ENCODE peak calls at places on chromosomes 5 and 9, in six cellular contexts. E is pons; Y is activated CD8-positive, alpha-beta T cell treated with anti-CD3 and anti-CD28 coated beads, Interleukin-2, amount 10 ng/mL, durations not matched to agents 7 days and 5 days; T is dorsolateral prefrontal cortex; I is AG09319; W is NCI-H1105. P is an unnamed sample.

GRCh38 chr5:58921106-58921505 is 338.2 kb downstream of the RAB3C start:
- DNase-seq in E (no peak), Y (no peak), W (no peak), I (no peak), T (no peak), P (no peak)

GRCh38 chr5:139964266-139964993 is 78.7 kb downstream of the NRG2 start:
- DNase-seq in I (no peak), Y (no peak), E (peak; percentile 39), W (no peak), T (no peak), P (no peak)

GRCh38 chr5:1824903-1825841 is 24.0 kb downstream of the NDUFS6 start:
- DNase-seq in E (no peak), I (no peak), Y (no peak), T (no peak), W (no peak), P (no peak)

GRCh38 chr5:113147088-113147487 is 170.5 kb downstream of the DCP2 start:
- DNase-seq in I (peak; percentile 56), W (no peak), E (no peak), Y (no peak), T (no peak), P (no peak)

GRCh38 chr5:141958113-141958512 is at the start of gene PCDH12:
- DNase-seq in W (no peak), I (no peak), Y (peak; percentile 48), T (no peak), E (no peak), P (no peak)

GRCh38 chr5:176736271-176736965 is 73.9 kb upstream of the UNC5A start:
- DNase-seq in W (no peak), I (no peak), E (no peak), Y (no peak), T (peak; percentile 20), P (no peak)

GRCh38 chr5:37814699-37815098 is 25.1 kb downstream of the GDNF start:
- DNase-seq in Y (no peak), W (no peak), T (no peak), I (no peak), E (no peak), P (no peak)

GRCh38 chr5:65822696-65823095 is 100.7 kb downstream of the NLN start:
- DNase-seq in W (no peak), Y (no peak), I (no peak), E (no peak), T (no peak), P (no peak)

GRCh38 chr9:80077059-80077458 is 505.3 kb downstream of the TLE4 start:
- DNase-seq in E (no peak), Y (no peak), I (no peak), T (no peak), W (no peak), P (no peak)

GRCh38 chr5:54438601-54439399 is 16.7 kb upstream of the HSPB3 start:
- DNase-seq in I (no peak), Y (no peak), W (no peak), E (peak; percentile 57), T (no peak), P (no peak)

GRCh38 chr9:8447618-8448017 is 648.0 kb upstream of the DMAC1 start:
- DNase-seq in W (no peak), Y (no peak), E (no peak), T (no peak), I (no peak), P (no peak)

GRCh38 chr5:1409386-1410110 is 35.7 kb downstream of the SLC6A3 start:
- DNase-seq in I (no peak), T (peak; percentile 44), E (no peak), W (no peak), Y (peak; percentile 52), P (peak; percentile 26)

GRCh38 chr9:70177121-70177520 is 81.7 kb upstream of the SMC5 start:
- DNase-seq in Y (no peak), T (no peak), E (peak; percentile 77), I (no peak), W (no peak), P (no peak)

GRCh38 chr9:121055642-121056143 is 5.6 kb upstream of the C5 start:
- DNase-seq in T (no peak), I (no peak), E (no peak), W (no peak), Y (peak; percentile 33), P (peak; percentile 17)

GRCh38 chr9:123640792-123641222 is 284.8 kb downstream of the CRB2 start:
- DNase-seq in T (no peak), W (no peak), E (no peak), I (no peak), Y (peak; percentile 79), P (no peak)

GRCh38 chr9:104301770-104302169 is 202.3 kb upstream of the OR13F1 start:
- DNase-seq in W (peak; percentile 68), E (no peak), Y (no peak), T (no peak), I (no peak), P (no peak)

GRCh38 chr5:79992891-79993290 is 1.8 kb upstream of the MTX3 start:
- DNase-seq in W (no peak), T (no peak), Y (no peak), I (no peak), E (no peak), P (no peak)

GRCh38 chr5:7274180-7274579 is 121.8 kb upstream of the ADCY2 start:
- DNase-seq in T (no peak), I (no peak), W (no peak), E (no peak), Y (no peak), P (no peak)

GRCh38 chr9:89597711-89598707 is 6.8 kb upstream of the GADD45G start:
- DNase-seq in Y (peak; percentile 72), T (no peak), W (no peak), I (no peak), E (peak; percentile 78), P (peak; percentile 60)

GRCh38 chr5:149724130-149724850 is 5.8 kb upstream of the PPARGC1B start:
- DNase-seq in Y (peak; percentile 60), I (no peak), E (no peak), W (no peak), T (no peak), P (no peak)

GRCh38 chr5:132260714-132261615 is 3.5 kb downstream of the PDLIM4 start:
- DNase-seq in Y (no peak), W (no peak), E (peak; percentile 40), T (no peak), I (peak; percentile 43), P (peak; percentile 42)

GRCh38 chr9:91047993-91048607 is 246.5 kb downstream of the SYK start:
- DNase-seq in I (peak; percentile 57), W (no peak), T (no peak), E (no peak), Y (peak; percentile 57), P (no peak)

GRCh38 chr5:135020111-135020895 is 13.7 kb downstream of the PITX1 start:
- DNase-seq in Y (no peak), I (no peak), W (no peak), T (peak; percentile 2), E (no peak), P (no peak)

GRCh38 chr5:82351754-82352145 is 73.6 kb upstream of the RPS23 start:
- DNase-seq in W (peak; percentile 29), Y (no peak), I (no peak), T (no peak), E (peak; percentile 93), P (peak; percentile 70)

GRCh38 chr5:150618188-150618587 is 22.3 kb upstream of the SYNPO start:
- DNase-seq in Y (no peak), W (no peak), T (no peak), I (no peak), E (no peak), P (no peak)

GRCh38 chr9:70746760-70747159 is 332.3 kb upstream of the KLF9 start:
- DNase-seq in I (no peak), T (no peak), W (peak; percentile 70), Y (no peak), E (no peak), P (no peak)

GRCh38 chr5:164204338-164204946 is 699.0 kb downstream of the MAT2B start:
- DNase-seq in W (no peak), I (no peak), E (no peak), Y (no peak), T (no peak), P (no peak)

GRCh38 chr9:89442501-89442978 is 55.4 kb downstream of the SEMA4D start:
- DNase-seq in E (no peak), T (no peak), W (no peak), I (no peak), Y (no peak), P (no peak)

GRCh38 chr9:89774971-89775370 is 170.2 kb downstream of the GADD45G start:
- DNase-seq in E (no peak), Y (no peak), T (no peak), W (no peak), I (no peak), P (no peak)

GRCh38 chr5:154811653-154812465 is 38.5 kb downstream of the FAXDC2 start:
- DNase-seq in W (no peak), I (peak; percentile 38), Y (peak; percentile 72), E (peak; percentile 72), T (no peak), P (peak; percentile 82)

GRCh38 chr9:97900103-97900737 is 22.1 kb downstream of the TRMO start:
- DNase-seq in E (no peak), I (peak; percentile 38), W (no peak), Y (peak; percentile 10), T (no peak), P (no peak)

GRCh38 chr5:71974622-71975021 is 132.7 kb upstream of the MAP1B start:
- DNase-seq in T (no peak), W (no peak), Y (no peak), E (no peak), I (no peak), P (no peak)

GRCh38 chr5:38466444-38467189 is 89.8 kb downstream of the LIFR start:
- DNase-seq in W (no peak), E (peak; percentile 62), Y (no peak), I (no peak), T (no peak), P (no peak)

GRCh38 chr5:143057580-143057999 is 287.4 kb downstream of the ARHGAP26 start:
- DNase-seq in E (no peak), Y (no peak), W (no peak), I (no peak), T (no peak), P (no peak)

GRCh38 chr5:139747583-139748504 is 47.8 kb upstream of the PSD2 start:
- DNase-seq in I (no peak), T (no peak), W (no peak), E (peak; percentile 46), Y (peak; percentile 45), P (peak; percentile 15)

GRCh38 chr5:57595530-57596098 is 113.0 kb upstream of the ACTBL2 start:
- DNase-seq in I (no peak), Y (no peak), W (peak; percentile 3), E (no peak), T (no peak), P (no peak)